ENCODE peak calls at places on chromosome 9, in eight cellular contexts. T is iPS DF 6.9, K is brain microvascular endothelial cell, M is mesendoderm, Z is AG04450, L is OCI-LY7, A is fibroblast of the aortic adventitia, N is A549. I is an unnamed sample.

GRCh38 chr9:134418354-134418753 is 92.1 kb downstream of the RXRA start:
- DNase-seq in N (no peak), M (no peak), A (no peak), Z (no peak), L (no peak), T (no peak), K (no peak), I (no peak)

GRCh38 chr9:99411068-99411467 is 189.0 kb downstream of the SEC61B start:
- DNase-seq in Z (peak; percentile 21), M (peak; percentile 34), N (no peak), L (no peak), K (peak; percentile 31), T (no peak), A (no peak), I (no peak)

GRCh38 chr9:82540175-82540574 is 522.8 kb downstream of the RASEF start:
- DNase-seq in M (no peak), K (no peak), Z (no peak), L (no peak), N (no peak), T (no peak), A (no peak), I (no peak)

GRCh38 chr9:36158122-36158521 is 11.1 kb upstream of the CCIN start:
- DNase-seq in A (peak; percentile 78), K (no peak), L (no peak), Z (no peak), T (no peak), N (no peak), M (no peak), I (no peak)

GRCh38 chr9:93665128-93665565 is 88.8 kb downstream of the PHF2 start:
- DNase-seq in M (no peak), A (no peak), T (no peak), L (no peak), K (no peak), N (no peak), Z (no peak), I (no peak)

GRCh38 chr9:20300430-20301115 is 321.7 kb downstream of the MLLT3 start:
- DNase-seq in T (no peak), K (no peak), A (no peak), N (no peak), Z (no peak), M (no peak), L (no peak), I (no peak)

GRCh38 chr9:135253305-135254004 is 166.0 kb downstream of the OLFM1 start:
- DNase-seq in N (no peak), Z (no peak), A (no peak), K (no peak), L (no peak), T (no peak), M (peak; percentile 80), I (no peak)

GRCh38 chr9:125146247-125146646 is 2.9 kb upstream of the SCAI start:
- DNase-seq in N (no peak), M (no peak), Z (peak; percentile 87), T (no peak), L (no peak), K (peak; percentile 11), A (peak; percentile 86), I (no peak)

GRCh38 chr9:114282926-114283325 is 40.0 kb upstream of the ORM1 start:
- DNase-seq in K (peak; percentile 59), A (peak; percentile 83), M (peak; percentile 51), N (peak; percentile 46), Z (peak; percentile 75), L (no peak), T (no peak), I (no peak)

GRCh38 chr9:132672413-132672690 is 2.1 kb downstream of the GTF3C4 start:
- DNase-seq in N (peak; percentile 12), L (no peak), K (peak; percentile 7), T (no peak), M (peak; percentile 21), A (peak; percentile 6), Z (no peak), I (no peak)

GRCh38 chr9:137156567-137157375 is 13.1 kb downstream of the LRRC26 start:
- DNase-seq in K (peak; percentile 4), L (peak; percentile 79), M (peak; percentile 46), T (no peak), A (peak; percentile 41), N (peak; percentile 58), Z (no peak), I (no peak)

GRCh38 chr9:72788966-72789365 is 163.9 kb downstream of the ALDH1A1 start:
- DNase-seq in M (no peak), Z (no peak), T (no peak), K (no peak), N (no peak), A (no peak), L (no peak), I (no peak)

GRCh38 chr9:119091074-119091473 is 278.2 kb downstream of the BRINP1 start:
- DNase-seq in N (no peak), T (no peak), K (no peak), A (no peak), M (no peak), Z (no peak), L (no peak), I (no peak)

GRCh38 chr9:15138357-15138686 is 168.7 kb downstream of the TTC39B start:
- DNase-seq in N (no peak), L (no peak), M (peak; percentile 54), Z (no peak), A (no peak), K (no peak), T (peak; percentile 67), I (no peak)

GRCh38 chr9:133122935-133123611 is 2.0 kb upstream of the RALGDS start:
- DNase-seq in N (no peak), K (peak; percentile 38), L (no peak), Z (no peak), A (no peak), M (peak; percentile 53), T (no peak), I (no peak)

GRCh38 chr9:91572044-91572443 is 148.4 kb upstream of the NFIL3 start:
- DNase-seq in Z (no peak), N (no peak), A (peak; percentile 94), L (no peak), T (no peak), K (no peak), M (peak; percentile 66), I (peak; percentile 19)

GRCh38 chr9:69122391-69123141 is 51.5 kb upstream of the TJP2 start:
- DNase-seq in K (peak; percentile 79), T (no peak), A (peak; percentile 96), Z (peak; percentile 63), M (peak; percentile 80), N (no peak), L (peak; percentile 38), I (peak; percentile 30)

GRCh38 chr9:91361294-91362201 is at the start of gene AUH:
- DNase-seq in L (peak; percentile 89), M (peak; percentile 88), K (peak; percentile 46), Z (no peak), N (peak; percentile 79), T (peak; percentile 55), A (peak; percentile 69), I (peak; percentile 81)

GRCh38 chr9:23467276-23467675 is 358.8 kb downstream of the ELAVL2 start:
- DNase-seq in T (no peak), A (no peak), N (no peak), L (no peak), M (no peak), Z (no peak), K (no peak), I (no peak)

GRCh38 chr9:27412081-27412480 is 112.0 kb upstream of the IFNK start:
- DNase-seq in K (no peak), L (no peak), Z (no peak), A (no peak), M (no peak), N (no peak), T (no peak), I (no peak)

GRCh38 chr9:27412963-27413362 is 111.1 kb upstream of the IFNK start:
- DNase-seq in Z (no peak), K (no peak), N (no peak), M (no peak), A (no peak), T (no peak), L (no peak), I (no peak)

GRCh38 chr9:27413507-27414214 is 110.4 kb upstream of the IFNK start:
- DNase-seq in M (no peak), N (no peak), A (peak; percentile 7), Z (no peak), K (no peak), L (no peak), T (no peak), I (no peak)

GRCh38 chr9:27408523-27408922 is 111.6 kb upstream of the EQTN start:
- DNase-seq in K (no peak), M (no peak), T (no peak), L (no peak), A (no peak), N (peak; percentile 36), Z (no peak), I (no peak)

GRCh38 chr9:27414215-27414731 is 109.8 kb upstream of the IFNK start:
- DNase-seq in Z (no peak), A (no peak), N (no peak), K (no peak), M (no peak), T (no peak), L (no peak), I (no peak)
- H3K4me3 ChIP-seq in Z (no peak overlapping the region), A (no peak overlapping the region), N (no peak overlapping the region), K (no peak overlapping the region), M (no peak overlapping the region), T (no peak overlapping the region), L (no peak overlapping the region), I (no peak overlapping the region)

GRCh38 chr9:6090811-6091210 is 75.4 kb upstream of the RANBP6 start:
- DNase-seq in L (no peak), N (no peak), A (no peak), T (no peak), M (no peak), Z (no peak), K (no peak), I (no peak)
- H3K4me3 ChIP-seq in L (no peak overlapping the region), N (no peak overlapping the region), A (no peak overlapping the region), T (no peak overlapping the region), M (no peak overlapping the region), Z (no peak overlapping the region), K (no peak overlapping the region), I (no peak overlapping the region)

DNA sequence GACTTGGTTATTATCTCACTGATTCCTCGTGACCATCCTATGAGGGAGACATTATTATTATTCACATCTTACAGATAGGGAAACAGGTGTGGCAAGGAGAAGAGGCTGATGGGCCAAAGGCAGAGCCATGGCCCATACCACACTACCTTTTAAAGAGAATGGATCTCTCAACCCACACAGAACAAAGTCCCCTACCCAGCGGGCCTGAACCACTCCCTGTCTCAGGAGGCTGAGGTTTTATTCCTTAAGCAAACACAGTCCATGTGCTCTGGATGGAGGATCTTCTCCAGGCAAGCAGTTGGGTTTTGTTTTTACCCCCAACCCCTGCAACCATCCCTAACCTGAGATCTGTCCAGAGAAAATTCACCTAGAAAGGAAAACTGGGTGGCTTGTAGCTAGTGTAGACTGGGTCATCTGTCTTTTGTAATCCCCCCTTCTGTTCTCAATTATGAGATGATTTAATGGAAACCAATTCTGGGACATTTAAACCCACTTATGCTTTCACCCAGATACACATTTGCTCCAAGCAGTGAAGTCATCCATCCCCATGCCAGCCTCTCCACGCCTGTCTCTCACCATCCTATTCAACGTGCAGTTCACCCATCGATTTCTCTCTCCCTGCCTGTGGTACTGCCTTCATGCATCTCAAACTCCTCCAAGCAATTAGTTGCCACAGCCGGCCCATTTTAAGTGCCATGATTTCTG is 2.0 kb downstream of the PHF19 start:
- DNase-seq in N (no peak), T (no peak), Z (no peak), A (no peak), M (no peak), L (no peak), K (no peak), I (no peak)
- H3K4me3 ChIP-seq in N (peak overlapping the region; percentile 86), T (no peak overlapping the region), Z (no peak overlapping the region), A (no peak overlapping the region), M (no peak overlapping the region), L (peak overlapping the region; percentile 93), K (no peak overlapping the region), I (no peak overlapping the region)

GRCh38 chr9:4020747-4021296 is 279.0 kb downstream of the GLIS3 start:
- DNase-seq in T (no peak), L (no peak), N (no peak), K (no peak), M (no peak), Z (no peak), A (no peak), I (no peak)
- H3K4me3 ChIP-seq in T (no peak overlapping the region), L (no peak overlapping the region), N (no peak overlapping the region), K (no peak overlapping the region), M (no peak overlapping the region), Z (no peak overlapping the region), A (no peak overlapping the region), I (no peak overlapping the region)